ENCODE peak calls at places on chromosome 14, in six cellular contexts. T, S, F, X, B and K are unnamed samples.
A peak's percentile ranks its signal among the peaks of the same experiment; 100 is the strongest.

GRCh38 chr14:56417173-56417572 is 162.4 kb upstream of the TMEM260 start:
- DNase-seq in T (no peak), F (no peak), S (no peak), B (no peak), X (no peak), K (no peak)

GRCh38 chr14:50082784-50083466 is 33.4 kb downstream of the VCPKMT start:
- DNase-seq in S (no peak), F (no peak), B (peak; percentile 92), T (no peak), X (no peak), K (no peak)

GRCh38 chr14:75522224-75522764 is at the start of gene BATF:
- DNase-seq in T (no peak), B (peak; percentile 81), S (no peak), X (no peak), F (no peak), K (no peak)

GRCh38 chr14:32075636-32076277 is 1.3 kb upstream of the ARHGAP5 start:
- DNase-seq in S (peak; percentile 80), B (no peak), X (peak; percentile 53), T (peak; percentile 20), F (peak; percentile 52), K (peak; percentile 60)

GRCh38 chr14:65249471-65250161 is 147.3 kb upstream of the MAX start:
- DNase-seq in F (no peak), S (no peak), B (no peak), X (no peak), T (no peak), K (no peak)

GRCh38 chr14:100214768-100215079 is 24.2 kb upstream of the YY1 start:
- DNase-seq in X (no peak), T (no peak), B (no peak), S (no peak), F (no peak), K (no peak)

GRCh38 chr14:50560929-50561280 is 960 bp downstream of the ATL1 start:
- DNase-seq in X (peak; percentile 86), F (peak; percentile 90), T (peak; percentile 42), B (peak; percentile 49), S (peak; percentile 95), K (peak; percentile 75)

GRCh38 chr14:56127156-56127555 is 8.9 kb downstream of the PELI2 start:
- DNase-seq in X (no peak), T (no peak), S (no peak), B (no peak), F (no peak), K (no peak)

GRCh38 chr14:100140452-100141132 is 18.9 kb downstream of the DEGS2 start:
- DNase-seq in X (no peak), T (peak; percentile 20), S (no peak), F (peak; percentile 53), B (no peak), K (no peak)

GRCh38 chr14:71130491-71131179 is 223.4 kb downstream of the PCNX1 start:
- DNase-seq in S (no peak), B (no peak), X (no peak), T (peak; percentile 87), F (no peak), K (no peak)

GRCh38 chr14:94129758-94130414 is 482 bp upstream of the IFI27L2 start:
- DNase-seq in X (peak; percentile 50), T (peak; percentile 48), S (no peak), F (peak; percentile 40), B (no peak), K (peak; percentile 58)

GRCh38 chr14:60488175-60488574 is 2.3 kb upstream of the C14orf39 start:
- DNase-seq in T (no peak), X (no peak), S (no peak), F (no peak), B (no peak), K (no peak)
- TF ChIP-seq CTCF in T (peak; percentile 15), X (no peak), S (no peak), F (no peak), B (no peak), K (peak; percentile 21)

GRCh38 chr14:70069186-70069585 is 119.6 kb downstream of the SLC8A3 start:
- DNase-seq in T (no peak), X (no peak), S (no peak), F (no peak), B (no peak), K (no peak)

GRCh38 chr14:70078329-70078728 is 110.4 kb downstream of the SLC8A3 start:
- DNase-seq in B (no peak), T (no peak), F (no peak), X (no peak), S (no peak), K (no peak)

GRCh38 chr14:70077005-70077404 is 111.7 kb downstream of the SLC8A3 start:
- DNase-seq in F (no peak), T (no peak), B (no peak), X (no peak), S (no peak), K (no peak)

DNA sequence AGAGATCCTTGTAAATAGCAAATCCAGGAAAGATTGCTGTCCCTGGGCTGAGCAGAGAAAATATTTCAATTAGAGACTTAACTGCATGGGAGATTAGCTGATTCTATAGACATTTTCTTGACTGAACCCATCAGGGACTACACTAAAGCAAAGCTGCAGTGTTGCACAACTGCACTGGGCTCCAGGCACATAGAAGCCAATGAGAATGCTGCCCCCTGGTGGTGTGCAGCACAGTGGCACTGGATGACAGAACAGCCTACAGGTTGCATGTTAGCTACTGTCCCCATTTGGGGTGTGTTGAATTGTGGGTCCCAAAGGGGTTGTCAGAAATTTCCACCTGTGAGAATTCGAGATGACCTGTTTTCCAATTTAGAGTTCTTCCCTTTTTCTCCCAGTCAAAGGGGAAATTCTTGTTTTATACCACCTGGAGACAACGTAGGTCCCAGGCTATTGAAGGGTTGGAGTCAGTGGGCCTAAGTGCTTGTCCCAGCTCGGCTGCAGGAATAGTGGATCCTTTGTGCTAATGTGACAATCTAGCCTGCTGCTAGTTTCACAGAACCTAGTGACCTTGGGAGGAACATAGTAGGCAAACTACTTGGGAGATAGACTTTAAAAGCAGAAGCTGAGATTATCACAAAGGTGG is 114.7 kb downstream of the SLC8A3 start:
- DNase-seq in S (no peak), B (no peak), X (no peak), T (peak; percentile 76), F (peak; percentile 79), K (peak; percentile 63)
- TF ChIP-seq CTCF in S (peak; percentile 69), B (peak; percentile 58), X (peak; percentile 66), T (peak; percentile 84), F (peak; percentile 98), K (peak; percentile 60)

GRCh38 chr14:61482348-61483206 is 161.2 kb downstream of the PRKCH start:
- DNase-seq in T (no peak), S (no peak), F (no peak), B (no peak), X (no peak), K (no peak)
- TF ChIP-seq CTCF in T (no peak), S (no peak), F (no peak), B (no peak), X (no peak), K (no peak)

GRCh38 chr14:91357272-91357671 is 60.3 kb downstream of the CCDC88C start:
- DNase-seq in B (no peak), F (no peak), X (no peak), T (no peak), S (no peak), K (no peak)

GRCh38 chr14:91354221-91354916 is 63.3 kb downstream of the CCDC88C start:
- DNase-seq in F (no peak), S (no peak), B (no peak), X (no peak), T (peak; percentile 34), K (no peak)

GRCh38 chr14:91356218-91356763 is 61.3 kb downstream of the CCDC88C start:
- DNase-seq in T (no peak), X (no peak), S (no peak), B (no peak), F (no peak), K (no peak)

GRCh38 chr14:91352696-91353692 is 64.6 kb downstream of the CCDC88C start:
- DNase-seq in T (no peak), B (no peak), X (no peak), F (no peak), S (no peak), K (no peak)

GRCh38 chr14:91354979-91355685 is 62.5 kb downstream of the CCDC88C start:
- DNase-seq in X (no peak), S (no peak), B (no peak), T (no peak), F (peak; percentile 77), K (no peak)
- TF ChIP-seq CTCF in X (peak; percentile 19), S (no peak), B (peak; percentile 58), T (peak; percentile 13), F (peak; percentile 74), K (no peak)

GRCh38 chr14:25042362-25043299 is 7.3 kb downstream of the STXBP6 start:
- DNase-seq in B (no peak), T (peak; percentile 72), S (no peak), F (no peak), X (no peak), K (peak; percentile 35)
- TF ChIP-seq CTCF in B (no peak), T (peak; percentile 67), S (peak; percentile 23), F (no peak), X (peak; percentile 67), K (peak; percentile 15)

DNA sequence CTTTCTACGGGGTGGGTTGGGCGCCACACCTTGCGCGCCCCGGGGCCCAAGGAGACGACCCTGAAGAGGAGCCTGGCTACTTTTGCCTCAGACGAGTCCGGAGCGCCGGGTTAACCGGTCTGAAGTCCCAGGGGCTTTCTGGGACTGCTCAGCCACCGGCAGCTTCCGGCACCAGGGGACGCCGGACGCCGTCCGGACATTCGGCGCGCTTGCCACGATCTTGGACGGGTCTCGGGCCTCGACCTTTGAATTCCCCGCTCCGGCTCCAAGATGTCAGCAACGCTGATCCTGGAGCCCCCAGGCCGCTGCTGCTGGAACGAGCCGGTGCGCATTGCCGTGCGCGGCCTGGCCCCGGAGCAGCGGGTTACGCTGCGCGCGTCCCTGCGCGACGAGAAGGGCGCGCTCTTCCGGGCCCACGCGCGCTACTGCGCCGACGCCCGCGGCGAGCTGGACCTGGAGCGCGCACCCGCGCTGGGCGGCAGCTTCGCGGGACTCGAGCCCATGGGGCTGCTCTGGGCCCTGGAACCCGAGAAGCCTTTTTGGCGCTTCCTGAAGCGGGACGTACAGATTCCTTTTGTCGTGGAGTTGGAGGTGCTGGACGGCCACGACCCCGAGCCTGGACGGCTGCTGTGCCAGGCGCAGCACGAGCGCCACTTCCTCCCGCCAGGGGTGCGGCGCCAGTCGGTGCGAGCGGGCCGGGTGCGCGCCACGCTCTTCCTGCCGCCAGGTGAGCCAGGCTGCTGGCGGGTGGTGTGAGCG is at the start of gene ACOT4:
- DNase-seq in F (peak; percentile 38), T (peak; percentile 25), B (no peak), S (no peak), X (peak; percentile 22), K (no peak)
- TF ChIP-seq CTCF in F (no peak), T (no peak), B (peak; percentile 18), S (no peak), X (peak; percentile 28), K (peak; percentile 18)

GRCh38 chr14:61894452-61895077 is 132.3 kb downstream of the SNAPC1 start:
- DNase-seq in S (no peak), X (peak; percentile 44), F (peak; percentile 77), B (peak; percentile 60), T (peak; percentile 75), K (peak; percentile 27)
- TF ChIP-seq CTCF in S (peak; percentile 25), X (peak; percentile 73), F (peak; percentile 84), B (peak; percentile 86), T (peak; percentile 81), K (peak; percentile 38)

DNA sequence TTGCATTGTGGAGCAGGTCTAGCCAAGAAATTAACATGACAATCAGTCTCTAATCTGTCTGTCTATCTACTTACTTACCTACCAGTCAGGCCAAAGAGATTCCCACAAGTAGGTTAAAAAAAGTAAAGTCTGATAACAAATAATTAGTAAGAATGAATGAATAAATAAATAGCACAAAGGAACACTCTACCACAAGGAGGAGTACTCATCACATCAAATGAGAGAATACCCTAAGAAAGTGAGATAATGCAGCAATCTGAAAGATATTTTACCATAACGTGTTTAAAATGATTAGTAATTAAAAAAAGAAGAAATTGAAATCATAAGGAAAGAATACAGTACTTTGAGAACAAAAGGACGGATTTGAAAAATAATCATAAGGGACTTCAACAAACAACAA is 187.2 kb downstream of the SYNE2 start:
- DNase-seq in F (no peak), S (no peak), B (no peak), X (no peak), T (peak; percentile 35), K (no peak)
- TF ChIP-seq CTCF in F (no peak), S (peak; percentile 25), B (peak; percentile 34), X (peak; percentile 22), T (peak; percentile 32), K (peak; percentile 28)